ENCODE peak calls at places on chromosomes 6 and 20, in ten cellular contexts. One of them, this sample, is unnamed.

GRCh38 chr6:121142093-121142492 is 192.2 kb downstream of the TBC1D32 start:
- DNase-seq in psoas muscle: no peak
- DNase-seq in heart left ventricle: no peak
- DNase-seq in body of pancreas: no peak
- DNase-seq in CD8-positive, alpha-beta T cell: no peak
- DNase-seq in testis: no peak
- DNase-seq in stomach: no peak
- DNase-seq in right lobe of liver: no peak
- DNase-seq in cardiac muscle cell: no peak
- DNase-seq in mesenchymal stem cell: no peak
- DNase-seq in this sample: no peak

GRCh38 chr6:170254315-170255213 is 36.3 kb downstream of the DLL1 start:
- DNase-seq in psoas muscle: no peak
- DNase-seq in heart left ventricle: no peak
- DNase-seq in body of pancreas: no peak
- DNase-seq in CD8-positive, alpha-beta T cell: no peak
- DNase-seq in testis: no peak
- DNase-seq in stomach: no peak
- DNase-seq in right lobe of liver: peak; percentile 50
- DNase-seq in cardiac muscle cell: no peak
- DNase-seq in mesenchymal stem cell: no peak
- DNase-seq in this sample: no peak

GRCh38 chr20:46931699-46932098 is 37.1 kb downstream of the EYA2 start:
- DNase-seq in psoas muscle: peak; percentile 81
- DNase-seq in heart left ventricle: no peak
- DNase-seq in body of pancreas: no peak
- DNase-seq in CD8-positive, alpha-beta T cell: no peak
- DNase-seq in testis: peak; percentile 48
- DNase-seq in stomach: no peak
- DNase-seq in right lobe of liver: no peak
- DNase-seq in cardiac muscle cell: no peak
- DNase-seq in mesenchymal stem cell: no peak
- DNase-seq in this sample: no peak

GRCh38 chr6:18260448-18261106 is 3.8 kb downstream of the DEK start:
- DNase-seq in psoas muscle: peak; percentile 62
- DNase-seq in heart left ventricle: no peak
- DNase-seq in body of pancreas: no peak
- DNase-seq in CD8-positive, alpha-beta T cell: no peak
- DNase-seq in testis: no peak
- DNase-seq in stomach: no peak
- DNase-seq in right lobe of liver: no peak
- DNase-seq in cardiac muscle cell: no peak
- DNase-seq in mesenchymal stem cell: peak; percentile 51
- DNase-seq in this sample: no peak

GRCh38 chr6:75327807-75328206 is 43.2 kb upstream of the TMEM30A start:
- DNase-seq in psoas muscle: no peak
- DNase-seq in heart left ventricle: no peak
- DNase-seq in body of pancreas: no peak
- DNase-seq in CD8-positive, alpha-beta T cell: no peak
- DNase-seq in testis: no peak
- DNase-seq in stomach: no peak
- DNase-seq in right lobe of liver: no peak
- DNase-seq in cardiac muscle cell: no peak
- DNase-seq in mesenchymal stem cell: no peak
- DNase-seq in this sample: no peak

GRCh38 chr6:16766043-16766521 is 4.8 kb upstream of the ATXN1 start:
- DNase-seq in psoas muscle: no peak
- DNase-seq in heart left ventricle: no peak
- DNase-seq in body of pancreas: no peak
- DNase-seq in CD8-positive, alpha-beta T cell: no peak
- DNase-seq in testis: no peak
- DNase-seq in stomach: no peak
- DNase-seq in right lobe of liver: no peak
- DNase-seq in cardiac muscle cell: no peak
- DNase-seq in mesenchymal stem cell: peak; percentile 94
- DNase-seq in this sample: no peak

GRCh38 chr6:134750669-134751068 is 199.2 kb downstream of the ALDH8A1 start:
- DNase-seq in psoas muscle: no peak
- DNase-seq in heart left ventricle: no peak
- DNase-seq in body of pancreas: no peak
- DNase-seq in CD8-positive, alpha-beta T cell: no peak
- DNase-seq in testis: no peak
- DNase-seq in stomach: no peak
- DNase-seq in right lobe of liver: no peak
- DNase-seq in cardiac muscle cell: no peak
- DNase-seq in mesenchymal stem cell: peak; percentile 26
- DNase-seq in this sample: no peak

GRCh38 chr20:41532935-41533334 is 85.2 kb downstream of the CHD6 start:
- DNase-seq in psoas muscle: no peak
- DNase-seq in heart left ventricle: no peak
- DNase-seq in body of pancreas: no peak
- DNase-seq in CD8-positive, alpha-beta T cell: no peak
- DNase-seq in testis: no peak
- DNase-seq in stomach: no peak
- DNase-seq in right lobe of liver: no peak
- DNase-seq in cardiac muscle cell: no peak
- DNase-seq in mesenchymal stem cell: no peak
- DNase-seq in this sample: no peak

GRCh38 chr6:68975064-68975463 is 340.0 kb downstream of the ADGRB3 start:
- DNase-seq in psoas muscle: no peak
- DNase-seq in heart left ventricle: peak; percentile 28
- DNase-seq in body of pancreas: no peak
- DNase-seq in CD8-positive, alpha-beta T cell: no peak
- DNase-seq in testis: peak; percentile 51
- DNase-seq in stomach: no peak
- DNase-seq in right lobe of liver: no peak
- DNase-seq in cardiac muscle cell: peak; percentile 60
- DNase-seq in mesenchymal stem cell: peak; percentile 10
- DNase-seq in this sample: no peak

GRCh38 chr6:47145212-47145611 is 103.1 kb upstream of the ADGRF1 start:
- DNase-seq in psoas muscle: no peak
- DNase-seq in heart left ventricle: no peak
- DNase-seq in body of pancreas: no peak
- DNase-seq in CD8-positive, alpha-beta T cell: no peak
- DNase-seq in testis: no peak
- DNase-seq in stomach: no peak
- DNase-seq in right lobe of liver: no peak
- DNase-seq in cardiac muscle cell: no peak
- DNase-seq in mesenchymal stem cell: no peak
- DNase-seq in this sample: no peak

GRCh38 chr6:47147175-47147727 is 105.1 kb upstream of the ADGRF1 start:
- DNase-seq in psoas muscle: no peak
- DNase-seq in heart left ventricle: no peak
- DNase-seq in body of pancreas: no peak
- DNase-seq in CD8-positive, alpha-beta T cell: no peak
- DNase-seq in testis: no peak
- DNase-seq in stomach: no peak
- DNase-seq in right lobe of liver: no peak
- DNase-seq in cardiac muscle cell: no peak
- DNase-seq in mesenchymal stem cell: no peak
- DNase-seq in this sample: no peak

GRCh38 chr6:47147836-47148344 is 105.8 kb upstream of the ADGRF1 start:
- DNase-seq in psoas muscle: no peak
- DNase-seq in heart left ventricle: no peak
- DNase-seq in body of pancreas: no peak
- DNase-seq in CD8-positive, alpha-beta T cell: no peak
- DNase-seq in testis: no peak
- DNase-seq in stomach: no peak
- DNase-seq in right lobe of liver: no peak
- DNase-seq in cardiac muscle cell: no peak
- DNase-seq in mesenchymal stem cell: peak; percentile 60
- DNase-seq in this sample: no peak

GRCh38 chr6:47144306-47144705 is 102.2 kb upstream of the ADGRF1 start:
- DNase-seq in psoas muscle: no peak
- DNase-seq in heart left ventricle: no peak
- DNase-seq in body of pancreas: no peak
- DNase-seq in CD8-positive, alpha-beta T cell: no peak
- DNase-seq in testis: no peak
- DNase-seq in stomach: no peak
- DNase-seq in right lobe of liver: no peak
- DNase-seq in cardiac muscle cell: no peak
- DNase-seq in mesenchymal stem cell: peak; percentile 83
- DNase-seq in this sample: no peak

DNA sequence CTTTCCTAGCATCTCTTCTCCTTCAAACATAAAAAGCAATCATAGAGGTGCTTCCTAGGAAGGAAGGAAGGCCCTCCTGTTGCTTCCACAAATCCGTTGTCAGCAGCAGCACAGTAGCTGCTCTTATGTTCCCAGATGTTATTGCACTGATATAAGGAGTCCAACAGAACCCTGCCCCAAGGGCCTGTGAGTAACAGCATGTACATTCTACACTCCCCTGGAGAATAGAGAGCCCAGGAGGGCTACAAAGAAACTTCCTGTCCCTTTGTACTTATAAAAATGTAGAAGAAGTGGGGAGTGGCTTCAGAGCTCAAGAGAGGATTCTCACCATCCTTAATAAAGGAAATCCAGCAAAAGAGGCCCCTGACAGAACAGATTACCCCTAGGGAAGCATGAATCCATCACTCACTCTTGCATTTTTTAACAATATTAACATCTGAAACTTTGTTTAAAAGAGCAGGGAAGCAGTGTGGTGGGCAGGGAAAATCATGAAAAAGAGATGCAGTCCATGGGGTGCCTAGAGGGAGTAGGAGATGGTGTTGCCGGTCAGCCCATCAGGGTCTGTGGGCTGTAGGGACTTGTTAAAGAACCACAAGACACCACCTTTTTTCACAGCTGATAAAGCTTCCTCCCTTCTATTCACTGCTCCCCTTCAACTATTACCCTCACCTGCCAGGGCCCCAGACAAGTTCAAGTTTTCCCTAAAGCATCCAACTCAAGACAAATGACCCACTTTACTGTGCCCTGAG is 104.5 kb upstream of the ADGRF1 start:
- DNase-seq in psoas muscle: no peak
- DNase-seq in heart left ventricle: no peak
- DNase-seq in body of pancreas: no peak
- DNase-seq in CD8-positive, alpha-beta T cell: no peak
- DNase-seq in testis: no peak
- DNase-seq in stomach: no peak
- DNase-seq in right lobe of liver: no peak
- DNase-seq in cardiac muscle cell: no peak
- DNase-seq in mesenchymal stem cell: peak; percentile 37
- DNase-seq in this sample: no peak
- H3K4me3 ChIP-seq in psoas muscle: no peak overlapping the region
- H3K4me3 ChIP-seq in heart left ventricle: no peak overlapping the region
- H3K4me3 ChIP-seq in body of pancreas: no peak overlapping the region
- H3K4me3 ChIP-seq in CD8-positive, alpha-beta T cell: no peak overlapping the region
- H3K4me3 ChIP-seq in testis: no peak overlapping the region
- H3K4me3 ChIP-seq in stomach: no peak overlapping the region
- H3K4me3 ChIP-seq in right lobe of liver: no peak overlapping the region
- H3K4me3 ChIP-seq in cardiac muscle cell: no peak overlapping the region
- H3K4me3 ChIP-seq in mesenchymal stem cell: no peak overlapping the region
- H3K4me3 ChIP-seq in this sample: no peak overlapping the region

GRCh38 chr6:305371-306206 is 13.3 kb downstream of the DUSP22 start:
- DNase-seq in psoas muscle: no peak
- DNase-seq in heart left ventricle: no peak
- DNase-seq in body of pancreas: no peak
- DNase-seq in CD8-positive, alpha-beta T cell: no peak
- DNase-seq in testis: no peak
- DNase-seq in stomach: no peak
- DNase-seq in right lobe of liver: no peak
- DNase-seq in cardiac muscle cell: peak; percentile 31
- DNase-seq in mesenchymal stem cell: no peak
- DNase-seq in this sample: no peak
- H3K9me3 ChIP-seq in psoas muscle: no peaks in the 10 kb centered on the region
- H3K9me3 ChIP-seq in heart left ventricle: no peaks in the 10 kb centered on the region
- H3K9me3 ChIP-seq in body of pancreas: no peaks in the 10 kb centered on the region
- H3K9me3 ChIP-seq in CD8-positive, alpha-beta T cell: no peaks in the 10 kb centered on the region
- H3K9me3 ChIP-seq in testis: no peaks in the 10 kb centered on the region
- H3K9me3 ChIP-seq in stomach: no peaks in the 10 kb centered on the region
- H3K9me3 ChIP-seq in right lobe of liver: no peaks in the 10 kb centered on the region
- H3K9me3 ChIP-seq in cardiac muscle cell: peaks cover 8% of the 10 kb centered on the region
- H3K9me3 ChIP-seq in mesenchymal stem cell: no peaks in the 10 kb centered on the region
- H3K9me3 ChIP-seq in this sample: no peaks in the 10 kb centered on the region

DNA sequence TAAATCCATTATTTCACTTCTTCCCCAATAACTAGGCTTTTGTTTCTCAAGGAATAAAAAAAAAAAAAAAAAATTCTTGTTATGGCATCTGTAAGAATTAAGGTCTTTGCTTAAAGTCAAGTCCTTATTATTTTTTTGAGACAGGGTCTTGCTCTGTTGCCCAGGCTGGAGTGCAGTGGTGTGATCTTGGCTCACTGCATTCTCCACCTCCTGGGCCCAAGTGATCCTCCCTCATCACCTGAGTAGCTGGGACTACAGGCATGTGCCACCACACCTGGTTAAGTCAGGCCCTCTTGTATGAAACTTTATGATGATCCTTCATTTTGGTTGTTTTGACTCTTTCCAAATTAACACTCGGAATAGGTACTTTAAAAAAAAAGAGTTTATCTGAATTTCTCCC is 17.3 kb downstream of the DSTN start:
- DNase-seq in psoas muscle: no peak
- DNase-seq in heart left ventricle: no peak
- DNase-seq in body of pancreas: no peak
- DNase-seq in CD8-positive, alpha-beta T cell: no peak
- DNase-seq in testis: no peak
- DNase-seq in stomach: no peak
- DNase-seq in right lobe of liver: no peak
- DNase-seq in cardiac muscle cell: no peak
- DNase-seq in mesenchymal stem cell: no peak
- DNase-seq in this sample: no peak
- H3K4me1 ChIP-seq in psoas muscle: peaks cover 53% of the 10 kb centered on the region
- H3K4me1 ChIP-seq in heart left ventricle: peaks cover 23% of the 10 kb centered on the region
- H3K4me1 ChIP-seq in body of pancreas: peaks cover 80% of the 10 kb centered on the region
- H3K4me1 ChIP-seq in CD8-positive, alpha-beta T cell: no peaks in the 10 kb centered on the region
- H3K4me1 ChIP-seq in testis: peaks cover 30% of the 10 kb centered on the region
- H3K4me1 ChIP-seq in stomach: peaks cover 47% of the 10 kb centered on the region
- H3K4me1 ChIP-seq in right lobe of liver: no peaks in the 10 kb centered on the region
- H3K4me1 ChIP-seq in cardiac muscle cell: peaks cover 60% of the 10 kb centered on the region
- H3K4me1 ChIP-seq in mesenchymal stem cell: peaks cover 4% of the 10 kb centered on the region
- H3K4me1 ChIP-seq in this sample: peaks cover 96% of the 10 kb centered on the region

DNA sequence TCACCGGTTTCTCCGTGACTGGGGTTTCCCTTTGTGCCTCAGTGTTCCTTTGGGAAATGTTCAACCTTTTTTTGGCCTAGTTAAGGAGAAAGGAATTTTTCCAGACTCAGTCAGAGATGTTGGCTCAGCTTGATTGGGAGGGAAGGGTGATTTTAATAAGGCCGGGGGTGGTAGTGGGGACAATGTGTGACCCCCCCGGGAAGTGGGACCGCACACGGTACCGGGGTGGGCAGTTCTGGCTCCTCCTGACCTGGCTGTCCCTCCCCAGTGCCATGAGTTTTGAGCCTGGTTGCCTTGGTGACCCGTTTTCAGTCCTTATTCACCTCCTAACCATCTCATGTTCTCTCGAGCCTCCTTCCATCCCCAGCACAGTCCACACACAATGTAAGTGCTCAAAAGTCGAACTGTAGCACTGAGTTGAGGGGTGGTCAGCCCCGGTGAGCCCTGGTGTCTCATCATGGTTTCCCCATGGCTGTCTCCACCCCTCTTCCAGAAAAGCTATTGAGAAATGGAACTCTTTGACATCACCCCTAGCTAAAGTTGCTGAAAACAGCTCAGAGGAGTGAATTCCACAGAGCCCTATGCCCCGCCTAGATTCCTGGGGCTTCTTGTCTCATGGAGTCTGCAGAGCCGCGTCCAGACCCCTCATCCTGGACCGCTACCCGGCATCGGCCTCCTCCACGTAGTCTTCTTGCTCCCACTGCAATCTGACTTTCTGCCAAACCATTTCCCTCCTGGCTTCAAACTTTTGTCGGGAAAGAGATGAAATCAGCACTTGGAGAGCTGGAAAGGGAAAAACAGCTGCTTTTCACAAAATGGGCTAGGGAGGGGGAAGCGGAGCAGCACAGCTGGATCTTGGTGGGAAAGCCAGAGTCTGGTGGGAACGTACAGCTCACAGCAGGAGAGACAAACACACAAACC is 132.4 kb downstream of the SNX5 start:
- DNase-seq in psoas muscle: peak; percentile 90
- DNase-seq in heart left ventricle: peak; percentile 85
- DNase-seq in body of pancreas: no peak
- DNase-seq in CD8-positive, alpha-beta T cell: no peak
- DNase-seq in testis: peak; percentile 66
- DNase-seq in stomach: no peak
- DNase-seq in right lobe of liver: no peak
- DNase-seq in cardiac muscle cell: no peak
- DNase-seq in mesenchymal stem cell: peak; percentile 59
- DNase-seq in this sample: peak; percentile 87
- H3K4me3 ChIP-seq in psoas muscle: no peak overlapping the region
- H3K4me3 ChIP-seq in heart left ventricle: no peak overlapping the region
- H3K4me3 ChIP-seq in body of pancreas: no peak overlapping the region
- H3K4me3 ChIP-seq in CD8-positive, alpha-beta T cell: no peak overlapping the region
- H3K4me3 ChIP-seq in testis: no peak overlapping the region
- H3K4me3 ChIP-seq in stomach: no peak overlapping the region
- H3K4me3 ChIP-seq in right lobe of liver: no peak overlapping the region
- H3K4me3 ChIP-seq in cardiac muscle cell: no peak overlapping the region
- H3K4me3 ChIP-seq in mesenchymal stem cell: no peak overlapping the region
- H3K4me3 ChIP-seq in this sample: no peak overlapping the region